ENCODE peak calls at places on chromosome 1, in nine cellular contexts. G is NCI-H774; R is AG08395; B is cardiac fibroblast; P is glutamatergic neuron; F is Right ventricle myocardium superior; J is activated CD4-positive, CD25-positive, alpha-beta regulatory T cell treated with anti-CD3 and anti-CD28 coated beads, Interleukin-2, amount 50 U/mL, for 72 hours; Q is ELF-1; I is neural progenitor cell. S is an unnamed sample.

GRCh38 chr1:17280894-17281293 is 27.1 kb upstream of the PADI4 start:
- DNase-seq in G (no peak), R (no peak), B (no peak), P (no peak), F (no peak), J (no peak), Q (no peak), I (no peak), S (no peak)

GRCh38 chr1:100767176-100767876 is 47.8 kb downstream of the VCAM1 start:
- DNase-seq in G (no peak), R (no peak), B (peak; percentile 59), P (no peak), F (no peak), J (no peak), Q (no peak), I (no peak), S (no peak)

GRCh38 chr1:30693820-30694219 is 29.6 kb downstream of the MATN1 start:
- DNase-seq in G (no peak), R (no peak), B (no peak), P (no peak), F (no peak), J (no peak), Q (no peak), I (no peak), S (no peak)

GRCh38 chr1:229557913-229558414 is 543 bp downstream of the ABCB10 start:
- DNase-seq in G (peak; percentile 25), R (peak; percentile 40), B (peak; percentile 21), P (peak; percentile 59), F (peak; percentile 63), J (peak; percentile 56), Q (no peak), I (peak; percentile 63), S (peak; percentile 64)

GRCh38 chr1:89531480-89532139 is 7.0 kb downstream of the LRRC8B start:
- DNase-seq in G (no peak), R (no peak), B (no peak), P (no peak), F (no peak), J (no peak), Q (no peak), I (no peak), S (no peak)

GRCh38 chr1:83102630-83103071 is 896.3 kb downstream of the TTLL7 start:
- DNase-seq in G (peak; percentile 40), R (peak; percentile 37), B (no peak), P (no peak), F (no peak), J (no peak), Q (peak; percentile 15), I (no peak), S (peak; percentile 5)

GRCh38 chr1:99645199-99645598 is 714 bp upstream of the PALMD start:
- DNase-seq in G (no peak), R (peak; percentile 53), B (peak; percentile 87), P (no peak), F (peak; percentile 44), J (no peak), Q (no peak), I (no peak), S (peak; percentile 8)

GRCh38 chr1:206921772-206922265 is at the start of gene FCMR:
- DNase-seq in G (no peak), R (no peak), B (no peak), P (no peak), F (no peak), J (no peak), Q (no peak), I (no peak), S (no peak)

GRCh38 chr1:45508295-45509151 is 8.4 kb downstream of the MMACHC start:
- DNase-seq in G (no peak), R (no peak), B (peak; percentile 27), P (no peak), F (no peak), J (no peak), Q (no peak), I (no peak), S (no peak)

GRCh38 chr1:186775881-186776560 is 52.7 kb upstream of the PLA2G4A start:
- DNase-seq in G (no peak), R (no peak), B (no peak), P (no peak), F (no peak), J (no peak), Q (no peak), I (no peak), S (no peak)

GRCh38 chr1:207672525-207673130 is 27.7 kb downstream of the CR1L start:
- DNase-seq in G (peak; percentile 68), R (peak; percentile 30), B (peak; percentile 55), P (no peak), F (no peak), J (no peak), Q (no peak), I (peak; percentile 70), S (peak; percentile 35)

GRCh38 chr1:54888080-54888733 is 1.2 kb upstream of the DHCR24 start:
- DNase-seq in G (peak; percentile 83), R (no peak), B (no peak), P (no peak), F (no peak), J (no peak), Q (peak; percentile 44), I (peak; percentile 41), S (no peak)

GRCh38 chr1:41618066-41618825 is 133.8 kb upstream of the EDN2 start:
- DNase-seq in G (no peak), R (peak; percentile 63), B (peak; percentile 54), P (no peak), F (peak; percentile 91), J (no peak), Q (no peak), I (no peak), S (no peak)

GRCh38 chr1:209402697-209403096 is 180.8 kb upstream of the CAMK1G start:
- DNase-seq in G (no peak), R (peak; percentile 17), B (no peak), P (no peak), F (no peak), J (no peak), Q (no peak), I (no peak), S (no peak)

GRCh38 chr1:201710632-201711031 is 118.3 kb upstream of the IPO9 start:
- DNase-seq in G (no peak), R (no peak), B (peak; percentile 53), P (no peak), F (no peak), J (no peak), Q (no peak), I (no peak), S (no peak)

GRCh38 chr1:59332983-59333382 is 36.1 kb downstream of the FGGY start:
- DNase-seq in G (no peak), R (peak; percentile 57), B (peak; percentile 85), P (no peak), F (no peak), J (no peak), Q (no peak), I (no peak), S (peak; percentile 43)